ENCODE peak calls at places on chromosomes 1 and 21, in eight cellular contexts. A is activated CD8-positive, alpha-beta memory T cell treated with anti-CD3 and anti-CD28 coated beads for 24 hours; R is NCI-H1105; K is head of caudate nucleus; X is fibroblast of mammary gland; E is AG08396; I is AG04450; W is ovary. F is an unnamed sample.

GRCh38 chr1:8962812-8963669 is 17.4 kb downstream of the CA6 start:
- DNase-seq in A (no peak), R (peak), K (no peak), X (peak), E (peak), I (no peak), W (no peak), F (peak)

GRCh38 chr1:23807453-23807852 is 6.9 kb upstream of the GALE start:
- DNase-seq in A (no peak), R (no peak), K (no peak), X (no peak), E (no peak), I (no peak), W (no peak), F (no peak)

GRCh38 chr21:42153746-42154145 is 65.2 kb upstream of the ABCG1 start:
- DNase-seq in A (peak), R (no peak), K (no peak), X (no peak), E (no peak), I (no peak), W (no peak), F (no peak)

GRCh38 chr1:54377040-54377691 is 29.0 kb downstream of the SSBP3 start:
- DNase-seq in A (no peak), R (no peak), K (no peak), X (no peak), E (peak), I (no peak), W (no peak), F (no peak)

GRCh38 chr1:50427818-50428779 is 4.9 kb upstream of the DMRTA2 start:
- DNase-seq in A (peak), R (no peak), K (no peak), X (no peak), E (peak), I (no peak), W (no peak), F (no peak)

GRCh38 chr1:216626394-216627067 is 96.7 kb downstream of the ESRRG start:
- DNase-seq in A (no peak), R (no peak), K (no peak), X (no peak), E (no peak), I (no peak), W (no peak), F (no peak)

GRCh38 chr1:103211073-103211472 is 102.8 kb upstream of the COL11A1 start:
- DNase-seq in A (no peak), R (no peak), K (no peak), X (peak), E (peak), I (no peak), W (no peak), F (no peak)

GRCh38 chr1:147745271-147745670 is 15.1 kb downstream of the GJA5 start:
- DNase-seq in A (no peak), R (no peak), K (no peak), X (no peak), E (no peak), I (no peak), W (no peak), F (no peak)

GRCh38 chr1:53688703-53689102 is 50.3 kb downstream of the GLIS1 start:
- DNase-seq in A (no peak), R (no peak), K (no peak), X (no peak), E (no peak), I (no peak), W (no peak), F (no peak)

GRCh38 chr1:20500716-20501115 is 7.2 kb downstream of the MUL1 start:
- DNase-seq in A (no peak), R (no peak), K (no peak), X (no peak), E (no peak), I (no peak), W (no peak), F (no peak)

GRCh38 chr1:58964428-58964827 is 180.6 kb upstream of the JUN start:
- DNase-seq in A (peak), R (no peak), K (no peak), X (no peak), E (no peak), I (no peak), W (no peak), F (no peak)

GRCh38 chr1:205532996-205533728 is 28.7 kb downstream of the CDK18 start:
- DNase-seq in A (no peak), R (no peak), K (no peak), X (no peak), E (no peak), I (no peak), W (no peak), F (peak)

GRCh38 chr1:11927866-11928592 is 1.8 kb upstream of the KIAA2013 start:
- DNase-seq in A (no peak), R (no peak), K (no peak), X (no peak), E (no peak), I (no peak), W (no peak), F (peak)

F was measured in fibroblast of the aortic adventitia.